ENCODE peak calls at places on chromosome 7, in four cellular contexts. Q is PC-9, Z is H1, P is HepG2. I is an unnamed sample.

GRCh38 chr7:76262683-76263402 is 39.6 kb upstream of the HSPB1 start:
- DNase-seq in Q (peak; percentile 73), Z (peak; percentile 69), P (peak; percentile 68), I (peak; percentile 84)

GRCh38 chr7:42736931-42737330 is 174.9 kb downstream of the C7orf25 start:
- DNase-seq in Q (no peak), P (no peak), Z (no peak), I (peak; percentile 16)

GRCh38 chr7:27167170-27167505 is 1.8 kb upstream of the HOXA9 start:
- DNase-seq in Z (no peak), Q (no peak), P (no peak), I (no peak)

GRCh38 chr7:91940171-91940570 is 491 bp upstream of the AKAP9 start:
- DNase-seq in Q (no peak), Z (no peak), P (peak; percentile 14), I (peak; percentile 71)

GRCh38 chr7:156639426-156640256 is 933 bp upstream of the RNF32 start:
- DNase-seq in Q (no peak), Z (no peak), P (no peak), I (peak; percentile 10)

GRCh38 chr7:43018446-43018845 is 86.3 kb downstream of the MRPL32 start:
- DNase-seq in P (no peak), Q (no peak), Z (no peak), I (no peak)

GRCh38 chr7:98319176-98319575 is 37.7 kb downstream of the BRI3 start:
- DNase-seq in Q (no peak), P (no peak), Z (no peak), I (no peak)

GRCh38 chr7:95213148-95213547 is 111.2 kb downstream of the PON1 start:
- DNase-seq in Q (no peak), P (no peak), Z (no peak), I (no peak)

GRCh38 chr7:12751764-12752163 is 64.3 kb downstream of the ARL4A start:
- DNase-seq in Z (no peak), Q (no peak), P (no peak), I (no peak)

GRCh38 chr7:129252133-129252532 is 27.3 kb downstream of the AHCYL2 start:
- DNase-seq in P (no peak), Q (no peak), Z (no peak), I (no peak)

GRCh38 chr7:141304291-141304690 is 230.4 kb downstream of the TMEM178B start:
- DNase-seq in P (no peak), Q (no peak), Z (no peak), I (no peak)

GRCh38 chr7:94424336-94424735 is 29.6 kb downstream of the COL1A2 start:
- DNase-seq in Q (no peak), P (no peak), Z (no peak), I (no peak)

GRCh38 chr7:112495820-112496462 is 15.2 kb downstream of the LSMEM1 start:
- DNase-seq in Q (peak; percentile 58), Z (peak; percentile 23), P (peak; percentile 48), I (peak; percentile 72)

GRCh38 chr7:132783824-132784223 is 207.6 kb upstream of the PLXNA4 start:
- DNase-seq in Q (peak; percentile 70), Z (peak; percentile 19), P (no peak), I (no peak)

GRCh38 chr7:42237891-42238531 is 1.0 kb upstream of the GLI3 start:
- DNase-seq in Q (no peak), P (no peak), Z (no peak), I (peak; percentile 88)

GRCh38 chr7:56030340-56030739 is 20.9 kb downstream of the PSPH start:
- DNase-seq in Z (no peak), Q (no peak), P (no peak), I (no peak)
- H3K36me3 ChIP-seq in Z (peaks cover 51% of the 10 kb centered on the region), Q (peaks cover 48% of the 10 kb centered on the region), P (peaks cover 35% of the 10 kb centered on the region), I (no peaks in the 10 kb centered on the region)

GRCh38 chr7:849145-849544 is 16.9 kb downstream of the SUN1 start:
- DNase-seq in Q (no peak), Z (no peak), P (no peak), I (no peak)
- H3K9me3 ChIP-seq in Q (no peaks in the 10 kb centered on the region), Z (no peaks in the 10 kb centered on the region), P (no peaks in the 10 kb centered on the region), I (no peaks in the 10 kb centered on the region)

GRCh38 chr7:33701927-33702326 is 203.4 kb upstream of the BMPER start:
- DNase-seq in Z (no peak), P (no peak), Q (no peak), I (no peak)
- H2AFZ ChIP-seq in Z (no peak overlapping the region), P (no peak overlapping the region), Q (no peak overlapping the region), I (no peak overlapping the region)

GRCh38 chr7:16711730-16712129 is 41.8 kb upstream of the TSPAN13 start:
- DNase-seq in P (no peak), Q (no peak), Z (no peak), I (no peak)
- H3K36me3 ChIP-seq in P (no peaks in the 10 kb centered on the region), Q (peaks cover 12% of the 10 kb centered on the region), Z (no peaks in the 10 kb centered on the region), I (no peaks in the 10 kb centered on the region)

GRCh38 chr7:77931841-77932240 is 133.3 kb downstream of the PHTF2 start:
- DNase-seq in P (no peak), Z (no peak), Q (no peak), I (no peak)

GRCh38 chr7:77933394-77933793 is 134.8 kb downstream of the PHTF2 start:
- DNase-seq in Z (no peak), P (no peak), Q (no peak), I (no peak)

GRCh38 chr7:77935652-77936348 is 137.2 kb downstream of the PHTF2 start:
- DNase-seq in Q (no peak), P (no peak), Z (no peak), I (no peak)

DNA sequence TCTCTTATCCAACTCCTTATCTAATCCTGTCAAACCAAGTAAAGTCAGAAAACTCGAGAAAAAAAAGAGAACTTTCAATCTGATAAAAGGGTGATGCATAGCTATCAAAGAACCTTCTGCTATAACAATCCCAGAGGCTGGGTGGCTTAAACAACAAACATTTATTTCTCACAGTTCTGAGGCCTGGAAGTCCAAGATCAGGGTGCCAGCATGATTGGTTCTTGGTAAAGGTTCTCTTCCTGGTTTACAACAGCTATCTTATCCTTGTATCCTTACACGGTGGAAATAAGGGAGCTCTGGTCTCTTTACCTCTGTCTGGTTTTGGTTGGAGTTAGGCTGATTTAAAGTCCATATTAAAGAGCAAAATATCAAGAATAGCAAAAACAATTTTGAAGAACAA is 131.9 kb downstream of the PHTF2 start:
- DNase-seq in Z (no peak), Q (no peak), P (no peak), I (no peak)
- H3K9me3 ChIP-seq in Z (no peaks in the 10 kb centered on the region), Q (no peaks in the 10 kb centered on the region), P (no peaks in the 10 kb centered on the region), I (no peaks in the 10 kb centered on the region)

GRCh38 chr7:118298771-118299170 is 74.3 kb downstream of the ANKRD7 start:
- DNase-seq in Q (no peak), P (no peak), Z (no peak), I (no peak)
- H2AFZ ChIP-seq in Q (no peak overlapping the region), P (no peak overlapping the region), Z (no peak overlapping the region), I (no peak overlapping the region)

GRCh38 chr7:107208046-107208458 is 39.2 kb downstream of the HBP1 start:
- DNase-seq in P (no peak), Z (no peak), Q (no peak), I (no peak)
- H3K36me3 ChIP-seq in P (peaks cover 43% of the 10 kb centered on the region), Z (peaks cover 20% of the 10 kb centered on the region), Q (peaks cover 5% of the 10 kb centered on the region), I (peaks cover 3% of the 10 kb centered on the region)

GRCh38 chr7:157940497-157940896 is 603.7 kb downstream of the DNAJB6 start:
- DNase-seq in P (no peak), Q (no peak), Z (no peak), I (no peak)

GRCh38 chr7:157941210-157941609 is 604.4 kb downstream of the DNAJB6 start:
- DNase-seq in Q (no peak), P (no peak), Z (no peak), I (no peak)

GRCh38 chr7:157937432-157937831 is 600.6 kb downstream of the DNAJB6 start:
- DNase-seq in Q (no peak), P (no peak), Z (no peak), I (no peak)

GRCh38 chr7:157938211-157938610 is 601.4 kb downstream of the DNAJB6 start:
- DNase-seq in P (no peak), Q (no peak), Z (no peak), I (no peak)

DNA sequence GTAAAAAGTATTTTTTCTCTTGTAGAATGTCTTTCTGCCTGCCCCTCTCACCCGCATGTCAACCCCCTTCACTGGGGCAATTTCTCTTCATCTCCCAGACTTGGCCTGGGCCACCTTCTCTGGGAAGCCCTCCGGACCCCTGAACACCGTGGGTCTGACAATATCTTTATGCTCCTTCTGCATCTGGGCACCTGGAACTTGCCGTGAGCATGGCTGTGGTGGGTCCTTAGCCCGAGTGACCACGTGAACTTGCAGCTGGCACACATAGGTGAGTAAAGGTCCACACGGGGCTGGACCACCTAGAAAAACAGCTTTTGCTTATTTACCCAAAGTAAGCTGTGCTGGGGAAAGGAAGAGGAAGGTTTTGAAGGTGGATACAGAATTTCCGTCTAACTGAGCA is 600.2 kb downstream of the DNAJB6 start:
- DNase-seq in Z (no peak), Q (no peak), P (no peak), I (no peak)
- H3K9me3 ChIP-seq in Z (peaks cover 16% of the 10 kb centered on the region), Q (peaks cover 8% of the 10 kb centered on the region), P (peaks cover 23% of the 10 kb centered on the region), I (no peaks in the 10 kb centered on the region)

GRCh38 chr7:128104109-128104742 is 73.0 kb upstream of the LRRC4 start:
- DNase-seq in Q (no peak), Z (no peak), P (no peak), I (peak; percentile 29)
- H2AFZ ChIP-seq in Q (no peak overlapping the region), Z (no peak overlapping the region), P (no peak overlapping the region), I (no peak overlapping the region)